ENCODE peak calls at places on chromosome 17, in four cellular contexts. One of them, this sample, is unnamed.

GRCh38 chr17:5583426-5584382 is 605 bp downstream of the NLRP1 start:
- DNase-seq in neuronal stem cell: no peak
- DNase-seq in H9: no peak
- DNase-seq in IMR-90: peak; percentile 15
- DNase-seq in this sample: no peak

GRCh38 chr17:18118633-18118975 is 10.0 kb downstream of the MYO15A start:
- DNase-seq in neuronal stem cell: no peak
- DNase-seq in H9: no peak
- DNase-seq in IMR-90: no peak
- DNase-seq in this sample: no peak

GRCh38 chr17:36534117-36534880 is at the start of gene MYO19:
- DNase-seq in neuronal stem cell: peak; percentile 72
- DNase-seq in H9: peak; percentile 89
- DNase-seq in IMR-90: peak; percentile 44
- DNase-seq in this sample: peak; percentile 74

GRCh38 chr17:72804949-72805348 is 287.5 kb downstream of the SLC39A11 start:
- DNase-seq in neuronal stem cell: no peak
- DNase-seq in H9: no peak
- DNase-seq in IMR-90: peak; percentile 55
- DNase-seq in this sample: no peak

GRCh38 chr17:38585056-38585804 is 20.5 kb downstream of the SRCIN1 start:
- DNase-seq in neuronal stem cell: no peak
- DNase-seq in H9: peak; percentile 81
- DNase-seq in IMR-90: no peak
- DNase-seq in this sample: no peak

GRCh38 chr17:42760652-42761581 is at the start of gene RAMP2:
- DNase-seq in neuronal stem cell: no peak
- DNase-seq in H9: no peak
- DNase-seq in IMR-90: no peak
- DNase-seq in this sample: no peak

GRCh38 chr17:41957869-41958231 is 8.7 kb upstream of the CNP start:
- DNase-seq in neuronal stem cell: no peak
- DNase-seq in H9: no peak
- DNase-seq in IMR-90: no peak
- DNase-seq in this sample: no peak

GRCh38 chr17:59151591-59151990 is 3.4 kb downstream of the SKA2 start:
- DNase-seq in neuronal stem cell: no peak
- DNase-seq in H9: no peak
- DNase-seq in IMR-90: no peak
- DNase-seq in this sample: no peak

GRCh38 chr17:77830816-77831490 is 127.5 kb upstream of the TNRC6C start:
- DNase-seq in neuronal stem cell: no peak
- DNase-seq in H9: no peak
- DNase-seq in IMR-90: no peak
- DNase-seq in this sample: peak; percentile 35

GRCh38 chr17:17326275-17326875 is 23.2 kb downstream of the NT5M start:
- DNase-seq in neuronal stem cell: no peak
- DNase-seq in H9: no peak
- DNase-seq in IMR-90: no peak
- DNase-seq in this sample: no peak

GRCh38 chr17:59479141-59479540 is 86.3 kb upstream of the DHX40 start:
- DNase-seq in neuronal stem cell: no peak
- DNase-seq in H9: no peak
- DNase-seq in IMR-90: no peak
- DNase-seq in this sample: no peak

GRCh38 chr17:17108681-17109049 is 66.4 kb downstream of the MPRIP start:
- DNase-seq in neuronal stem cell: no peak
- DNase-seq in H9: no peak
- DNase-seq in IMR-90: no peak
- DNase-seq in this sample: no peak

GRCh38 chr17:65888649-65889048 is 303.3 kb downstream of the CEP112 start:
- DNase-seq in neuronal stem cell: no peak
- DNase-seq in H9: no peak
- DNase-seq in IMR-90: peak; percentile 66
- DNase-seq in this sample: no peak

GRCh38 chr17:76530489-76530814 is 7.1 kb downstream of the CYGB start:
- DNase-seq in neuronal stem cell: no peak
- DNase-seq in H9: no peak
- DNase-seq in IMR-90: no peak
- DNase-seq in this sample: no peak

GRCh38 chr17:21676281-21677111 is 15.8 kb upstream of the KCNJ18 start:
- DNase-seq in neuronal stem cell: no peak
- DNase-seq in H9: no peak
- DNase-seq in IMR-90: no peak
- DNase-seq in this sample: no peak

GRCh38 chr17:73278465-73279453 is 17.1 kb upstream of the CPSF4L start:
- DNase-seq in neuronal stem cell: no peak
- DNase-seq in H9: peak; percentile 31
- DNase-seq in IMR-90: no peak
- DNase-seq in this sample: peak; percentile 93

GRCh38 chr17:37774508-37774907 is 29.6 kb upstream of the HNF1B start:
- DNase-seq in neuronal stem cell: no peak
- DNase-seq in H9: no peak
- DNase-seq in IMR-90: no peak
- DNase-seq in this sample: no peak

DNA sequence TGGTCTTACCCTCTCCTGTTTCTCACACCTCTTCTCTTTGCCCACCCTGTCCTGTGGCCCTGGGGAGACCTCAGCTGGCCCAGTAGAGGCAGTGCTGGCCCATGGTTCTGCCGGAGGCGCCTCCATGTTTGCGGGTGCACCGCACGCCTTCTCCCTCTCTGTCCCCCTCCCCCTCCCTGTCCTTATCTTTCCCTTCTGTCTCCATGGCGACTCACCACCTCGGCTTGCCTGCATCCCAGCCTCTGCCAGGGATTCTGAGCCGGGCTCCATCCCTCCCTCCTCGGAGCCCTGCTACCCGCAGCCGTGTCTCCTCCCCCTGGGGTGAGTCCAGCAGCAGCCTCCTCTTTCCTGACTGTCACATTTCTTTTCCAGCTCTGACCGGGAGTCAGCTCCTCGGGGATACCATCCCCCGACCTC is at the start of gene RNF112:
- DNase-seq in neuronal stem cell: no peak
- DNase-seq in H9: no peak
- DNase-seq in IMR-90: peak; percentile 56
- DNase-seq in this sample: no peak
- H4K91ac ChIP-seq in neuronal stem cell: no peak within 1 kb of the TSS
- H4K91ac ChIP-seq in H9: no peak within 1 kb of the TSS
- H4K91ac ChIP-seq in IMR-90: peak within 1 kb of the TSS; percentile 49
- H4K91ac ChIP-seq in this sample: no peak within 1 kb of the TSS

GRCh38 chr17:28572294-28573099 is 1.2 kb upstream of the PIGS start:
- DNase-seq in neuronal stem cell: no peak
- DNase-seq in H9: no peak
- DNase-seq in IMR-90: no peak
- DNase-seq in this sample: no peak
- H3K27ac ChIP-seq in neuronal stem cell: no peak overlapping the region
- H3K27ac ChIP-seq in H9: no peak overlapping the region
- H3K27ac ChIP-seq in IMR-90: no peak overlapping the region
- H3K27ac ChIP-seq in this sample: no peak overlapping the region

DNA sequence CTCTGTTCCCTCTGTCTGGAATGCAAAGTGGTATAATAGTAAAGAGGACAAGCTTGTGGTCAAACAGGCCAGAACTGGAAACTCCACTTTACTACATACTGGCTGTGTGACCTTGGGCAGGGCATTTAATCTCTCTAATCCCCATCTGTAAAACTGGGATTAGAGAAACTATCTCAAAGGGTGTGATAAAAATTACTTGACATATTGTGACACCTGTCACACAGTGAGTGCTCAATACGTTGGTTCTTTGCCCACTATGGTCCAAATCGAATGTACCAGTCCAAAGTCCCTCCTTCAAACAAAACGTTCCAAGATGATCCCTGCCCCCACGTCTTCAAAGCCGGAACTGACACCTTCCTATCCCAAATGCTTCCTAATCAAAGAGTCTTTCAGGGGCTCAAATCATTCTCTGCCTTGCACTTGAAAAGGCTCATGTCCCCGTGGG is 734 bp downstream of the PGAP3 start:
- DNase-seq in neuronal stem cell: no peak
- DNase-seq in H9: no peak
- DNase-seq in IMR-90: no peak
- DNase-seq in this sample: no peak
- H3K4ac ChIP-seq in neuronal stem cell: no peak overlapping the region
- H3K4ac ChIP-seq in H9: no peak overlapping the region
- H3K4ac ChIP-seq in IMR-90: peak overlapping the region; percentile 57
- H3K4ac ChIP-seq in this sample: no peak overlapping the region

DNA sequence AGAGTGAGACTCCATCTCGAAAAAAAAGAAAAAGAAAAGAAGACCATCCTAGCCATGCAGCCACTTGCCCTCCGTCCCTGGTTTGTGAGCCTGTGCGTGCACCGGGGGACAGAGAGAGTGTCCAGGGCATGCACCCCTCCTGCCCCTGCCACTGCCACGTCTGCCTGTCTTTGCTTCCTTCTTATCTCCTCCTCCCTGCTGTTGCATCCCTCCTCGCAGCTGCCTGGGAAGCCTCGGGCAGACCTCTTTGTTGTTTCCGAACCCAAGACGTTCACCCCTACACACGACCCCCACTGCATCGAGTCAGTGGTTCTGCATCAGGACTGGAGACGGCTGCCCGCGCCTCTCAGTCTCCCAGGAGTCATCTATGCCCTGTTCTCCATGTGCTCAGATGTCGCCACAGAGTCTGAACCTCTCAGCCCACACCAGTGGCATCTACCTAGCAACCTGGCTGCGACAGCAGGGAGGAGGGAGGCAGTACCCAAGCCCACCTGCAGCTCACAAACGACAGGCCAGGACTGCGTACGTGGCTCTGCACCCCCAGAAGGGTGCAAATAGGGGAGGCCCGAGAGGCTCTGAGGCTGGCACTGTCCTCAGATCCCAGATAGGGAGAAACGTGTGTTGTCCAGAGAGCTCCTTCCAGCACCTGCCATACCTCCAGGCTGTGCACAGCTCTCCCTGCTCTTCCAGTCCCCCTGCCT is 5.2 kb downstream of the TIMP2 start:
- DNase-seq in neuronal stem cell: no peak
- DNase-seq in H9: peak; percentile 27
- DNase-seq in IMR-90: no peak
- DNase-seq in this sample: no peak
- H4K91ac ChIP-seq in neuronal stem cell: peak overlapping the region; percentile 27
- H4K91ac ChIP-seq in H9: no peak overlapping the region
- H4K91ac ChIP-seq in IMR-90: no peak overlapping the region
- H4K91ac ChIP-seq in this sample: no peak overlapping the region

DNA sequence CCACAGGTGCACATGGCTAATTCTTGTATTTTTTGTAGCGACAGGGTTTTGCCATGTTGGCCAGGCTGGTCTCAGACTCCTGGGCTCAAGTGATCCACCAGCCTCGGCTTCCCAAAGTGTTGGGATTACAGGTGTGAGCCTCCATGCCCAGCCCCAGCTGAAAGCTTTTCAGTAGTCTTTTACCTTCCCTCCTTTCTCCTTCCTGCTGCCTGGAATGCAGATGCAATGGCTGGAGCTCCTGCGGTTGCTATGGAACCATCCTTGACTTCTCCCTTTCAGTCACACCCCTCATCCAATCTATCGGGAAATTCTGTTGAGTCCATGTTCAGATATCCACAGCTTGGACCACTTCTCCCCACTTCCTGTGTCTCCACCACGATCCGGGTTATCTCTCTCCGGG is 12.5 kb upstream of the SLC38A10 start:
- DNase-seq in neuronal stem cell: no peak
- DNase-seq in H9: no peak
- DNase-seq in IMR-90: no peak
- DNase-seq in this sample: no peak
- H3K27ac ChIP-seq in neuronal stem cell: no peak overlapping the region
- H3K27ac ChIP-seq in H9: no peak overlapping the region
- H3K27ac ChIP-seq in IMR-90: no peak overlapping the region
- H3K27ac ChIP-seq in this sample: no peak overlapping the region

GRCh38 chr17:35141681-35142466 is at the start of gene NLE1:
- DNase-seq in neuronal stem cell: peak; percentile 80
- DNase-seq in H9: peak; percentile 92
- DNase-seq in IMR-90: peak; percentile 74
- DNase-seq in this sample: peak; percentile 55
- H3K4ac ChIP-seq in neuronal stem cell: no peak within 1 kb of the TSS
- H3K4ac ChIP-seq in H9: no peak within 1 kb of the TSS
- H3K4ac ChIP-seq in IMR-90: peak within 1 kb of the TSS; percentile 18
- H3K4ac ChIP-seq in this sample: peak within 1 kb of the TSS; percentile 82